ENCODE peak calls at places on chromosomes 11 and 22, in four cellular contexts. H is H1, W is HepG2, R is GM12878. Z is an unnamed sample.

GRCh38 chr11:131064373-131064991 is 148.2 kb upstream of the SNX19 start:
- DNase-seq in H (peak), R (peak), W (peak), Z (peak)

GRCh38 chr22:48701296-48702030 is 1126.2 kb downstream of the BRD1 start:
- DNase-seq in W (peak), H (no peak), R (no peak), Z (no peak)

GRCh38 chr22:29259253-29259899 is 8.4 kb downstream of the RHBDD3 start:
- DNase-seq in R (no peak), H (no peak), W (no peak), Z (no peak)

GRCh38 chr22:17379939-17380710 is 10.9 kb downstream of the CECR2 start:
- DNase-seq in H (no peak), W (no peak), R (no peak), Z (no peak)

GRCh38 chr11:10322401-10322800 is 17.5 kb downstream of the ADM start:
- DNase-seq in H (no peak), W (no peak), R (no peak), Z (no peak)

GRCh38 chr11:36376888-36377758 is 81.0 kb downstream of the PRR5L start:
- DNase-seq in R (no peak), H (peak), W (no peak), Z (no peak)

GRCh38 chr11:60717956-60718355 is 6.6 kb upstream of the MS4A18 start:
- DNase-seq in W (no peak), H (no peak), R (no peak), Z (no peak)

GRCh38 chr11:92557848-92558247 is 333.2 kb downstream of the FAT3 start:
- DNase-seq in W (no peak), R (no peak), H (no peak), Z (no peak)

GRCh38 chr11:73507086-73507485 is 90.8 kb downstream of the FAM168A start:
- DNase-seq in H (no peak), W (no peak), R (no peak), Z (no peak)

GRCh38 chr11:57458410-57459111 is 1.8 kb upstream of the RTN4RL2 start:
- DNase-seq in W (no peak), H (peak), R (no peak), Z (peak)

DNA sequence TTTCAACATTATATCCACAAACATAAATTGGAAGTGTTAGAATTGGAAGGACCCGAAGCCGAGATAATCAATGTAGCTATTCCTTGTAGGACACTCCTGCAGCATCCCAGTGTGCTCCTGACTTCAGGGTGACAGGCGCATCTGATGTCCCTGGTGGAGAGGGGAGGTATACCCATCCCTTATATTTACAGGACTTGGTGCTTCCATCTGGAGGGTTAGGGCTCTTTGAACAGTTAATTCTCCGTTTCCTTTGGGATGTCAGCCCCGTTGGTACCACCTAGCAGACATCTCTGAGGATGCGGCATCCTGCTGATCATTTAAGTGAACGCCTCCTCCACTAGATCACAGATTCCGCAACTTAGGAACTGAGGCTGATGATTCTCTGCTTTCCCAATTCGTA is 451.3 kb downstream of the OPCML start:
- DNase-seq in R (no peak), W (no peak), H (no peak), Z (no peak)
- TF ChIP-seq ZNF274 in R (no peak), W (no peak), H (no peak), Z (no peak)

DNA sequence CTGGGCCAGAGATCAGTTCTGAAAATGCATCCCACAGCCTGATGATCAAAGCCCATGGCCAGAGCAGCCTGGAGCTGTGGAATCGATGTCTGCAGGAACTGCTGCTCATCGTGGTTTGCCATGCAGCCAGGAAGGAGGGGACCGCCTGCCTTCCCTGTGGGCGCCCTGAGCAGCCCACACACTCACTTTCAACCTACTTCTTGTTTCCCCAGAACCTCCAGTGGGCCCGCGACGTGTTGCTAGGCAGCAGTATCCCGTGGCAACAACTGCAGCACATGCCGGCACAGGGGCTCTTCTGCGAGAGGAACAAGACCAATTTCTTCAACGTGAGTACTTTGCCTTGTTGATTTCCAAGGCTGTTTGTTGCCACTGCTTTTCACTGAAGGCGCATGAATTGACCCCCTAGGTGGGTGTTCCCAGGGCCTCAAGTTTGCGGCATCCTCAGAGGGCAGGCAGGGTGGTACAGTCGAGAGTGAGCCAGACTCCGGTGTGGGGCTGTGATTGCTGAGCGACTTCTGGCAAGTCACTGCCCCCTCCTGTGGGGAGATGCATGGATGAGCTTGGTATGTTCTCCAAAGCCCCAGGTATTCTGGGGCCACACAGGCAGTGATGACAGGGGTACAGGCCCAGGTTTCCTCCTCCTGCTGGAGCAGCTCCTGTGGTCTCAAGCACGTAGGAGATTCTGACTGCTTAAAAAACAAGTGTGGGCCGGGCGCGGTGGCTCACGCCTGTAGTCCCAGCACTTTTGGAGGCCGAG is 47.0 kb upstream of the SUSD2 start:
- DNase-seq in H (no peak), R (no peak), W (no peak), Z (no peak)
- TF ChIP-seq HDAC2 in H (no peak), R (no peak), W (no peak), Z (no peak)

DNA sequence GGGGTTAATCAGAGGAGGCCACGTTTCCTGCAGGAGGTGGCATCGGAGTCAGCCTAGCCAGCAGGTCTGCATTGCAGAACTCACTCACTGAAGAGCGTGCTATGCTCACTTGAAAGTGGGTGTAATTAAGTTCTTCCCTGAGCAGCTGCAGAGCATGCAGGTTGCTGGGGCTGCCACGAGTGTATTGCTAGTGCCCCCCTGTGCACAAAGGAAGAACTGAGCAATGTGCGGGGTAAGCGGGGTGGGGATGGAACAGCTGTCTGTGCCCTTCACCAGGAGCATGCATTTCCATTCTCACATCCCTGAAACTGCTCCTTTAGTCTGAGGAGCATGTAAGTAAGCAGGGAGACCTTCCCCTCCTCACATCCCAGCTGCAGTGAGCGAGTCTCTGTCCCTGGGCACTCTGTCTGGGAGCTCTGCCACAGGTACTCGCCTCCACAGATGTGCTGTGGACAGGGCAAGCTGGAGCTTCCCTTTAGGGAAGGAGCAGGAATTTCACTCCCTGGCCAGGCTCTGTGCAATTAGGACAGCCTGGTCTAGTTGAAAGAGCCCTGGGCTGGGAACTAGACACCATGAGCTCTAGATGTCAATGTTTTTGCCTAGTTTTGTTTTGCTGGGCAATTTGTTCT is 1031.8 kb downstream of the NTM start:
- DNase-seq in W (no peak), R (peak), H (peak), Z (peak)
- TF ChIP-seq ZNF274 in W (no peak), R (no peak), H (no peak), Z (no peak)

GRCh38 chr11:111393096-111393495 is 14.0 kb upstream of the POU2AF1 start:
- DNase-seq in H (no peak), R (no peak), W (no peak), Z (no peak)
- TF ChIP-seq HDAC2 in H (no peak), R (no peak), W (no peak), Z (no peak)

GRCh38 chr11:1226226-1226961 is 3.5 kb downstream of the MUC5B start:
- DNase-seq in H (peak), R (no peak), W (no peak), Z (no peak)

GRCh38 chr11:1226981-1227550 is 4.2 kb downstream of the MUC5B start:
- DNase-seq in W (no peak), H (peak), R (no peak), Z (peak)

GRCh38 chr11:1228921-1229451 is 6.1 kb downstream of the MUC5B start:
- DNase-seq in W (no peak), R (no peak), H (peak), Z (peak)

GRCh38 chr11:1228183-1228821 is 5.4 kb downstream of the MUC5B start:
- DNase-seq in H (peak), W (no peak), R (no peak), Z (no peak)

GRCh38 chr11:1227551-1228182 is 4.8 kb downstream of the MUC5B start:
- DNase-seq in R (no peak), W (no peak), H (no peak), Z (no peak)
- TF ChIP-seq ZNF274 in R (no peak), W (no peak), H (no peak), Z (no peak)

GRCh38 chr11:75659836-75660235 is 9.0 kb downstream of the MAP6 start:
- DNase-seq in H (no peak), W (no peak), R (no peak), Z (no peak)
- TF ChIP-seq HDAC2 in H (no peak), W (no peak), R (no peak), Z (no peak)

DNA sequence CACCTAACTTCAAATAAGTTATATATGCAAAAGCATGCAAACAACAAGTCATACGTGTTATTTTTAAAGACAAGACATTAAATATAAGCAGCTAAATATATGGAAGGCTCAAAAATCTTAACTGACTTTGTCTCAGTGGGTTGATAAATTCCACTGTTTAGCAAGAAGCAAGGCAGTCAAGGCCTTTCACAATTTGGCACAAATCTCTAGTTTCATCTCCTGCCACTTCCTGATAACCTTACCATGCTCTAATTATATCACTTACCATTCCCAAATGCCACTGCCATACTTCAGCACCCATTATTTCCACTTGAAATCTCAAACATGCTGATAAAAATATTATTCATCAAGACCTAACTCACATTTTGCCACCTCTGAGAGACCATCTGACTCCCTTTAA is 24.8 kb downstream of the DCUN1D5 start:
- DNase-seq in H (no peak), W (no peak), R (no peak), Z (no peak)
- TF ChIP-seq ZNF274 in H (no peak), W (no peak), R (no peak), Z (no peak)

DNA sequence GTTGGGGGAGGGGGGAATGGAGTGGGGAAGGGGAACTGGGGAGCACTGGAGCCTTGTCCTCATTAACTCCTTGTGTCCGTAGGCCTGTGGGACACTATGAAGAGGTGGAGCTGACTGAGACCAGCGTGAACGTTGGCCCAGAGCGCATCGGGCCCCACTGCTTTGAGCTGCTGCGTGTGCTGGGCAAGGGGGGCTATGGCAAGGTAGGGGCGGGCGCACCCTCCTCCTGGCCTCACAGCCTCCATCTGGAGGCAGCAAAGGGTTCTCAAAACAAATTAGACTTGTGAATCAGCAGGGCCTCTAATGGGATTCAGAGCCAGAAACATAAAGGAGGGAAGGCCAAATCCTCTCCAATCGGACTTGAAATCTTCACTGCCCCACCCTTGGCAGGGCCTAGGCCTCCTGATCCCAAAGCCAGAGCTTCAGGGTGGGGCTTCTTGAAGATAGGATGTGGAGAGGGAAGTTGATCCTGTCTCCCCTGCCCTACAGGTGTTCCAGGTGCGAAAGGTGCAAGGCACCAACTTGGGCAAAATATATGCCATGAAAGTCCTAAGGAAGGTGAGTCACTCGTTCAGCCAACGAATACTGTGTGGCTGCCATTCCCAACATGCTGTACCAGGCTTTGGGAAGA is 859 bp downstream of the RPS6KB2 start:
- DNase-seq in H (no peak), W (no peak), R (no peak), Z (peak)
- TF ChIP-seq HDAC2 in H (no peak), W (no peak), R (no peak), Z (no peak)

Z was measured in K562.